ENCODE peak calls at places on chromosomes 13 and 19, in four cellular contexts. U, M, C and X are unnamed samples.

GRCh38 chr13:114226088-114226487 is 8.6 kb upstream of the CDC16 start:
- DNase-seq in U (peak), M (no peak), C (no peak), X (no peak)

GRCh38 chr19:38739440-38740251 is 4.6 kb downstream of the CAPN12 start:
- DNase-seq in U (no peak), M (no peak), C (no peak), X (no peak)

GRCh38 chr13:94701313-94702180 is 10.8 kb downstream of the SOX21 start:
- DNase-seq in U (no peak), M (no peak), C (no peak), X (no peak)

GRCh38 chr19:47609885-47610545 is 1.1 kb downstream of the BICRA start:
- DNase-seq in U (peak), M (peak), C (no peak), X (peak)

GRCh38 chr19:49422407-49423277 is 599 bp downstream of the PTH2 start:
- DNase-seq in U (peak), M (no peak), C (no peak), X (no peak)

GRCh38 chr19:33476151-33476707 is 45.4 kb downstream of the PEPD start:
- DNase-seq in U (no peak), M (no peak), C (no peak), X (no peak)

GRCh38 chr19:49713236-49713845 is 22.4 kb downstream of the CPT1C start:
- DNase-seq in U (no peak), M (no peak), C (no peak), X (no peak)

GRCh38 chr13:81990652-81991051 is 1649.7 kb upstream of the SPRY2 start:
- DNase-seq in U (no peak), M (no peak), C (no peak), X (no peak)

GRCh38 chr13:102799544-102800144 is 725 bp downstream of the BIVM start:
- DNase-seq in U (no peak), M (peak), C (no peak), X (peak)

GRCh38 chr19:37981785-37982475 is 74.9 kb downstream of the SIPA1L3 start:
- DNase-seq in U (no peak), M (peak), C (no peak), X (no peak)

GRCh38 chr13:93248627-93249047 is 22.0 kb downstream of the GPC6 start:
- DNase-seq in U (peak), M (peak), C (no peak), X (no peak)

GRCh38 chr13:50197705-50198104 is 182.5 kb downstream of the KCNRG start:
- DNase-seq in U (no peak), M (no peak), C (no peak), X (no peak)

GRCh38 chr19:43467276-43467675 is 1.9 kb upstream of the LYPD3 start:
- DNase-seq in U (no peak), M (no peak), C (no peak), X (no peak)

GRCh38 chr19:35757231-35757748 is 461 bp upstream of the HSPB6 start:
- DNase-seq in U (peak), M (peak), C (no peak), X (peak)

GRCh38 chr19:14147797-14148605 is 11.6 kb upstream of the ASF1B start:
- DNase-seq in U (peak), M (peak), C (no peak), X (peak)

GRCh38 chr19:40341601-40342482 is 6.4 kb downstream of the C19orf47 start:
- DNase-seq in U (no peak), M (no peak), C (no peak), X (no peak)

GRCh38 chr13:23427342-23428182 is 5.9 kb downstream of the SACS start:
- DNase-seq in U (peak), M (peak), C (no peak), X (no peak)

GRCh38 chr13:113654591-113655357 is 3.2 kb downstream of the ATP4B start:
- DNase-seq in U (no peak), M (peak), C (no peak), X (peak)

GRCh38 chr13:56396318-56396717 is 744.4 kb upstream of the PRR20A start:
- DNase-seq in U (no peak), M (no peak), C (no peak), X (no peak)

GRCh38 chr13:112456138-112457056 is 80.2 kb downstream of the SPACA7 start:
- DNase-seq in U (no peak), M (peak), C (no peak), X (no peak)

GRCh38 chr13:72686766-72687165 is 40.7 kb downstream of the MZT1 start:
- DNase-seq in U (no peak), M (no peak), C (no peak), X (no peak)

GRCh38 chr13:109344552-109345157 is 441.7 kb downstream of the IRS2 start:
- DNase-seq in U (no peak), M (no peak), C (no peak), X (no peak)

GRCh38 chr19:4501691-4502090 is 16.6 kb downstream of the PLIN4 start:
- DNase-seq in U (no peak), M (no peak), C (no peak), X (no peak)

GRCh38 chr13:114296902-114297301 is 15.5 kb downstream of the UPF3A start:
- DNase-seq in U (no peak), M (no peak), C (no peak), X (no peak)

GRCh38 chr13:46983881-46984280 is 87.0 kb upstream of the HTR2A start:
- DNase-seq in U (no peak), M (no peak), C (no peak), X (no peak)

GRCh38 chr13:27005556-27005955 is 166.1 kb downstream of the USP12 start:
- DNase-seq in U (no peak), M (no peak), C (no peak), X (no peak)

GRCh38 chr13:98454389-98454881 is 122.5 kb downstream of the STK24 start:
- DNase-seq in U (no peak), M (no peak), C (no peak), X (no peak)

GRCh38 chr13:42615691-42616090 is 41.7 kb downstream of the TNFSF11 start:
- DNase-seq in U (no peak), M (no peak), C (no peak), X (no peak)

GRCh38 chr19:459724-460511 is 915 bp downstream of the SHC2 start:
- DNase-seq in U (peak), M (peak), C (no peak), X (peak)

GRCh38 chr19:50492303-50493052 is 15.8 kb upstream of the GARIN5A start:
- DNase-seq in U (no peak), M (no peak), C (no peak), X (no peak)

GRCh38 chr13:109140777-109141354 is 511.5 kb downstream of the MYO16 start:
- DNase-seq in U (no peak), M (no peak), C (no peak), X (no peak)

GRCh38 chr19:3094638-3095374 is 644 bp downstream of the GNA11 start:
- DNase-seq in U (no peak), M (no peak), C (no peak), X (no peak)

GRCh38 chr13:37409756-37410155 is 188.8 kb downstream of the POSTN start:
- DNase-seq in U (no peak), M (no peak), C (no peak), X (no peak)

GRCh38 chr19:45899919-45900589 is 2.4 kb downstream of the MYPOP start:
- DNase-seq in U (no peak), M (no peak), C (no peak), X (no peak)

GRCh38 chr19:45902651-45903625 is 525 bp upstream of the MYPOP start:
- DNase-seq in U (peak), M (peak), C (peak), X (peak)

GRCh38 chr19:45900661-45901431 is 1.6 kb downstream of the MYPOP start:
- DNase-seq in U (no peak), M (no peak), C (no peak), X (no peak)

GRCh38 chr19:45901432-45901903 is 945 bp downstream of the MYPOP start:
- DNase-seq in U (peak), M (peak), C (no peak), X (no peak)

GRCh38 chr19:45901912-45902650 is at the start of gene MYPOP:
- DNase-seq in U (no peak), M (no peak), C (no peak), X (no peak)
- TF ChIP-seq POLR2A in U (peak), M (no peak), C (no peak), X (no peak)

GRCh38 chr19:36939153-36939552 is 23.0 kb downstream of the ZNF568 start:
- DNase-seq in U (no peak), M (no peak), C (no peak), X (no peak)
- TF ChIP-seq CTCF in U (no peak), M (no peak), C (no peak), X (no peak)

GRCh38 chr19:53553865-53554791 is 16.2 kb downstream of the ZNF331 start:
- DNase-seq in U (peak), M (peak), C (peak), X (peak)
- TF ChIP-seq POLR2A in U (peak), M (no peak), C (no peak), X (no peak)

GRCh38 chr13:104314926-104315535 is 1248.8 kb upstream of the SLC10A2 start:
- DNase-seq in U (no peak), M (no peak), C (no peak), X (no peak)

GRCh38 chr13:104321756-104322155 is 1255.5 kb upstream of the SLC10A2 start:
- DNase-seq in U (no peak), M (no peak), C (no peak), X (no peak)

GRCh38 chr13:104320446-104320845 is 1254.2 kb upstream of the SLC10A2 start:
- DNase-seq in U (no peak), M (no peak), C (no peak), X (no peak)

GRCh38 chr13:104315606-104316005 is 1249.4 kb upstream of the SLC10A2 start:
- DNase-seq in U (no peak), M (no peak), C (no peak), X (no peak)

GRCh38 chr13:104318121-104318520 is 1251.9 kb upstream of the SLC10A2 start:
- DNase-seq in U (no peak), M (no peak), C (no peak), X (no peak)
- TF ChIP-seq CTCF in U (peak), M (no peak), C (no peak), X (no peak)